ENCODE peak calls at places on chromosomes 13 and 19, in ten cellular contexts. P is heart left ventricle, X is IMR-90, M is right lobe of liver, W is Peyer's patch, Y is lower leg skin, Q is A549, T is esophagus squamous epithelium, I is esophagus muscularis mucosa, A is tibial nerve. L is an unnamed sample.

GRCh38 chr13:26221399-26221720 is 754 bp downstream of the RNF6 start:
- DNase-seq in P (no peak), X (no peak), M (no peak), W (no peak), Y (no peak), Q (peak), T (no peak), I (no peak), A (no peak), L (no peak)

GRCh38 chr13:46270416-46270815 is 58.7 kb downstream of the LRRC63 start:
- DNase-seq in P (no peak), X (no peak), M (no peak), W (no peak), Y (no peak), Q (no peak), T (no peak), I (no peak), A (no peak), L (no peak)

GRCh38 chr19:22634450-22634827 is 315 bp downstream of the ZNF492 start:
- DNase-seq in P (no peak), X (no peak), M (no peak), W (no peak), Y (no peak), Q (no peak), T (no peak), I (no peak), A (no peak), L (peak)

GRCh38 chr13:77415253-77416127 is 88.6 kb upstream of the MYCBP2 start:
- DNase-seq in P (no peak), X (no peak), M (no peak), W (no peak), Y (peak), Q (no peak), T (no peak), I (no peak), A (no peak), L (no peak)

GRCh38 chr13:85140192-85140591 is 659.0 kb downstream of the SLITRK6 start:
- DNase-seq in P (no peak), X (no peak), M (no peak), W (no peak), Y (no peak), Q (no peak), T (no peak), I (no peak), A (no peak), L (no peak)

GRCh38 chr13:64007334-64007733 is 2591.7 kb upstream of the PCDH20 start:
- DNase-seq in P (no peak), X (peak), M (no peak), W (no peak), Y (no peak), Q (no peak), T (no peak), I (no peak), A (no peak), L (no peak)

GRCh38 chr13:59906413-59907027 is 257.2 kb downstream of the DIAPH3 start:
- DNase-seq in P (no peak), X (peak), M (no peak), W (no peak), Y (no peak), Q (no peak), T (no peak), I (no peak), A (no peak), L (no peak)

GRCh38 chr19:15255359-15255990 is 23.2 kb upstream of the EPHX3 start:
- DNase-seq in P (no peak), X (no peak), M (no peak), W (no peak), Y (no peak), Q (no peak), T (no peak), I (no peak), A (no peak), L (no peak)

GRCh38 chr13:66826398-66826797 is 403.7 kb downstream of the PCDH9 start:
- DNase-seq in P (no peak), X (no peak), M (no peak), W (no peak), Y (no peak), Q (no peak), T (no peak), I (no peak), A (no peak), L (no peak)

GRCh38 chr19:56720281-56720680 is 48.7 kb upstream of the ZNF835 start:
- DNase-seq in P (no peak), X (no peak), M (no peak), W (no peak), Y (no peak), Q (no peak), T (no peak), I (no peak), A (peak), L (no peak)

GRCh38 chr13:69660155-69660554 is 447.5 kb upstream of the ATXN8OS start:
- DNase-seq in P (no peak), X (no peak), M (no peak), W (no peak), Y (no peak), Q (no peak), T (no peak), I (no peak), A (no peak), L (no peak)

GRCh38 chr13:112969692-112970338 is 801 bp downstream of the MCF2L start:
- DNase-seq in P (no peak), X (no peak), M (no peak), W (no peak), Y (no peak), Q (no peak), T (no peak), I (no peak), A (no peak), L (no peak)

GRCh38 chr13:20118268-20119140 is 42.3 kb downstream of the GJA3 start:
- DNase-seq in P (peak), X (no peak), M (peak), W (peak), Y (no peak), Q (peak), T (no peak), I (no peak), A (peak), L (peak)

GRCh38 chr13:33249066-33249465 is 36.5 kb downstream of the STARD13 start:
- DNase-seq in P (no peak), X (peak), M (no peak), W (no peak), Y (no peak), Q (no peak), T (no peak), I (no peak), A (no peak), L (no peak)

GRCh38 chr19:45494261-45494916 is 2.5 kb downstream of the RTN2 start:
- DNase-seq in P (no peak), X (no peak), M (no peak), W (no peak), Y (no peak), Q (no peak), T (no peak), I (no peak), A (no peak), L (no peak)

GRCh38 chr19:45492627-45493470 is 4.0 kb downstream of the RTN2 start:
- DNase-seq in P (peak), X (peak), M (peak), W (no peak), Y (no peak), Q (no peak), T (no peak), I (no peak), A (no peak), L (no peak)

GRCh38 chr19:45489216-45489855 is 7.5 kb downstream of the RTN2 start:
- DNase-seq in P (no peak), X (no peak), M (no peak), W (no peak), Y (no peak), Q (no peak), T (no peak), I (no peak), A (no peak), L (no peak)

GRCh38 chr19:45495178-45495577 is 1.7 kb downstream of the RTN2 start:
- DNase-seq in P (no peak), X (no peak), M (no peak), W (no peak), Y (no peak), Q (no peak), T (no peak), I (no peak), A (no peak), L (no peak)

DNA sequence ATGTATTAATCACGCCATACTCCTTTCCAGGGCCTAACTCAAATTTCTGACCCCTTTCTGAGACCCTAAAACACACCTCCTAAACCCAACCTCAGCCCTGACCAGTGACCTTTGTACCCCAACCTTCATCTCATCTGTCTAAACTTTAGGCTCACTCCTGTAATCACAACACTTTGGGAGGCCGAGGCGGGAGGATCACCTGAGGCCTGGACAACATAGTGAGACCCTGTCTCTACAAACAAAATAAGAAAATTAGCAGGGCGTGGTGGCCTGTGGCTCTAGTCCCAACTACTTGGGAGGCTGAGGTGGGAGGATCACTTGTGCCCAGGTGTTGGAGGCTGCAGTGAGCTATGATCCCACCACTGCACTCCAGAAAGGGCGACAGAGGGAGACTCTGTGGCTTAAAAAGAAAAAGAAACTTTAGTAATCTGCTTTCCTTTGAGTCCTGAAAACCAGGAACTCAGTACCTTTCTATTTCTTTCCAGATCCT is 4.7 kb downstream of the RTN2 start:
- DNase-seq in P (no peak), X (no peak), M (no peak), W (no peak), Y (no peak), Q (no peak), T (no peak), I (no peak), A (no peak), L (no peak)
- H3K4me3 ChIP-seq in P (peak), X (peak), M (peak), W (no peak), Y (no peak), Q (no peak), T (peak), I (peak), A (peak), L (peak)

DNA sequence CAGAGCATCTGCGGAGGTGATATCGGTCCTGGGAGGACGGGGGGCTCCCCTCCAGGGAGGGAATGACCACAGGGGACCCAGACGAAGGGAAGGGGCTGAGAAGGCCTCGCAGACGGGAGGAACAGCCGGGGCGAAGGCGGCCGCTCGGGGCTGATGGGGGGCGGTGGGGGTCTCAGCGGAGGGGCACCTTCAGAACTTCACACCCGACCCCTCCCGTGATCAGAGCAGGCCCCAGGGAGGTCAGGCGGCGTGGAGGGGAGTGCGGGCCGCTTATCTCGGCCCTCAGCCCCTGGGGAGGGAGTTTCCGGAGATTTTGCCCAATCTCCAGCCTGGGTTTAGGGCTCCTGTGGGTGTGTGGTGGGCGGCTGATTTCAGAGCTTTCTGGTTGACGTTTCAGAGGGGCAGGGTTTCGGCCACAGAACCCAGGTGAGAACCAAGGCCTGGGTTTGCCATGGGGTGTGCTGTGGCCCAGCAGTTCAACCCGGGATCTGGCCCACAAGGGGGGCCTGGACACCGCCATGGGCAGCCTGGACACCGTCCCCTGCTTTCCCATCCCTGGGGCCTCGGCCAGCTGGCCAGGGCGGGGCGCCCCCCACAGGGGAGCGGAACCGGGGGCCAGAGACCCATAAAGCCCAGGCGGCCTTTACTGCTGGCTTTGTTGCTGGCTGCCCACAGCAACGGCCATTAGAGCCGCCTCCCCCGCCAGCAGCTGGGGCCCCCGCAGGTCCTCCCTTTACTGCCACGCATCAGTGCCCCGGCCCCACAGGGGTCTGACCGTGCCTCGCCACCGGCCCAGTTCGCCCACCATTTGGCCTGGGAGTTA is 29.0 kb downstream of the ARID3A start:
- DNase-seq in P (no peak), X (no peak), M (no peak), W (no peak), Y (no peak), Q (no peak), T (no peak), I (no peak), A (no peak), L (no peak)
- TF ChIP-seq POLR2A in P (no peak), X (no peak), M (no peak), W (no peak), Y (no peak), Q (no peak), T (no peak), I (no peak), A (no peak), L (no peak)

GRCh38 chr19:10419200-10419645 is 1.1 kb upstream of the PDE4A start:
- DNase-seq in P (no peak), X (no peak), M (no peak), W (no peak), Y (no peak), Q (no peak), T (no peak), I (no peak), A (no peak), L (no peak)
- H3K4me3 ChIP-seq in P (peak), X (peak), M (no peak), W (no peak), Y (no peak), Q (peak), T (peak), I (peak), A (no peak), L (no peak)

DNA sequence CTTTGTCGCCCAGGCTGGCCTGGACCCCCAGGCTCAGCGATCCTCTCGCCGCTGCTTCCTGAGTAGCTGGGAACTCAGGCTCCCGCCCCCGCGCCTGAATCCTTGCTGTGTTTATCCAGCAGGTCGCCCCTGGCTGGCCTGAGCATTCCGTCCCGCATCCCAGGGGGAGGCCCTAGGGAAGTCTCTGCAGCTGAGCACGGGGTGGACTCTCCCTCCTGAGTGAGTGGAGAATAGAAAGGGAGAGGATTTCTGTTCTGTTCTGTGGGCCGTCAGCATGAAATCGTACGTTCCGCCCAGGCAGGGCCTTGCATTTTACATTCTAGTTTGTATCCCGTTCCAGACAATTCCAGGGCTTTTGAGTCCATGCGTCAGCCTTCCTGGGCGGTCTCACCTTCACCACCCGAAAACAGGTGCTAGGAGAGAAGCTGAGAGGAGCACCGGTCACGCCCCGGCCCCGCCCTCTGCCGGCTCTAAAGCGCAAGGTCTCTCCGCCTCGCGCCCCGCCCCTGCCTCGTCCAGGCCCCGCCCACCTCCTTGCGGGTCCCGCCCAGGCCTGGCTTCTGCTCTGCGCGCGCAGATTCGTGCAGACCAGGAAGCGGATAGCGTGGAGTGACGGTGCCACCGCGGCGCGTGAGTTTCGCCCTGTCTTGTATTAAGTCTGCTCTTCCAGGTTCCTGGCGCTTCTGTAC is at the start of gene ZNF761:
- DNase-seq in P (peak), X (peak), M (peak), W (peak), Y (peak), Q (peak), T (peak), I (peak), A (peak), L (peak)
- TF ChIP-seq POLR2A in P (peak), X (peak), M (peak), W (peak), Y (no peak), Q (peak), T (no peak), I (peak), A (peak), L (no peak)

GRCh38 chr19:33225458-33225925 is at the start of gene SLC7A10:
- DNase-seq in P (no peak), X (no peak), M (no peak), W (no peak), Y (no peak), Q (no peak), T (no peak), I (no peak), A (no peak), L (no peak)
- H3K4me3 ChIP-seq in P (peak), X (peak), M (peak), W (no peak), Y (no peak), Q (peak), T (peak), I (peak), A (peak), L (peak)

DNA sequence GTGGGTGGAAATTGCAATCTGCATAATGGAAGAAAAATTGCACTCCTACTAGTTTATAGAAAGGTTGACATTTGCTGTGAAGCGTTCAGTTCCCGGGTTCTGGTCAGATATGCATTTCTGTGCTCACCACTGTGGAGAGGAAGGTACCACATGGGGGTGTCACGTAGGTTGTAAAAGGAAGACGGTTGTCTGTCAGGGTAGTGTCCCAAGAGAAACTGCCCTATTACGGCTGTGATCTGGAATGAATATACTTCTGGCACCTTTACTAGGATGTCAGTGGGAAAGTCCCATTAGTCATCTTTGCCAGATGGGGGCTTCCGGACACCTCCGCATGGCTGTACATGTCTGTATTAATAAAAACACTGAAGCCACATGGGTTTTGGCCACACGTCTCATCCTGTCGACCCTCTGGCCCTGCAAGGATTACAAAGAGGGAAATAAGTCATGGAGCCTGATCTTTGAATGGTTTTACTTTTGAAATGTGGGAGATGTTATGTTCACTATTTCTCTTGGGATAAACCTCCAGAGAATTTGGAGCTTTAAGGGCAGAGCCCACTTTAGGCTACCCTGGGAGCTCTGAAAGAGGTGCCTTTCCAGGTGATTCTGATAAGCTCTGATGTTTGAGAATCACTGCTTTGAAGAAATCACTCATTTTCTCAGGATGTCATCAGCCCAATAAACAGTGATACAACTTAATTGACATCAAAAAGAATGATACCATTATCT is 133.9 kb downstream of the AKAP11 start:
- DNase-seq in P (no peak), X (peak), M (no peak), W (no peak), Y (no peak), Q (no peak), T (no peak), I (no peak), A (no peak), L (no peak)
- TF ChIP-seq POLR2A in P (no peak), X (no peak), M (no peak), W (no peak), Y (no peak), Q (no peak), T (no peak), I (no peak), A (no peak), L (no peak)

DNA sequence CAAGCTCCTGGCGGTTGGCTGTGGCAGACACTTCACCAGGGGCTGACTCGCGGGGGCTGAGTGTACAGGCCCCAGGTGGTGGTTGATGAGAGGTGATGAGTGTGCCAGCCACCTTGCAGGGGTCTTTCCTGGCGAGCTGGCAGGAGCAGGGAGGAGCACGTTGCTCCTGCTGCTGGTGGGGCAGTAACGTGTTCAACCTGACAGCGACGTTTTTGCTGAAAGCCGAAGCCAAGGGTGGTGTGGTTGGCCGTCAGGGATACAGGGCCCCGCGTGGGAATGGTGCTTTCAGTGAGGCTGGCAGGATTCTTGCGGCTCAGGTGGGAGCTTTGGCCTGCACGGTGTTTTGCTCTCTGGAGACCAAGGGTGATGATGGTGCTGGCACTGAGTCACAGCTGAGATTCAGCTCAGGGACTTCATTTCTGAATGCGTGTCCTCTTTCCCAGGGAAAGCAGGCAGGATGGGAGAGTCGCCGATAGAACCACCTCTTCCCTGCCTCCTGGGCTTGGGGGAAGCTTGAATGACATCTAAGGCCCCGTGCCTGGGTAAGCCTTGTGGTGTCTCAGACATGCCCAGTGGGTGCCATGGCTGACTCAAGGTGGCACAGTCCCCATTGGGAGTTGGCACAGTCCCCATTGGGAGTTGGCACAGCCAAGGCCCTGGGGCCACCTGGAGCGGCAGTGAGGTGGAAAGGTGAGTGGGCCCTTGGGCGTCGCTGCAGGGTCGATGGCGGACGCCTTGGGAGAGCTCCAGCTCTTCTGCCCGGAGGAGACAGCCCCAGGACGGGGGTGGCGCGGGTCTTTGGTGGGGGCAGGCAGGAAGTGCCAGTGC is 8.8 kb downstream of the DAZAP1 start:
- DNase-seq in P (no peak), X (peak), M (no peak), W (no peak), Y (no peak), Q (no peak), T (no peak), I (no peak), A (no peak), L (no peak)
- H3K4me3 ChIP-seq in P (no peak), X (no peak), M (no peak), W (no peak), Y (no peak), Q (no peak), T (peak), I (peak), A (peak), L (no peak)

GRCh38 chr19:55520691-55521292 is 16.1 kb downstream of the SBK2 start:
- DNase-seq in P (no peak), X (no peak), M (no peak), W (no peak), Y (no peak), Q (no peak), T (no peak), I (no peak), A (no peak), L (no peak)
- TF ChIP-seq POLR2A in P (no peak), X (no peak), M (no peak), W (no peak), Y (no peak), Q (no peak), T (no peak), I (no peak), A (no peak), L (no peak)